ENCODE peak calls at places on chromosomes 11 and 22, in nine cellular contexts. One of them, this sample, is unnamed.

GRCh38 chr11:100546714-100547113 is 140.4 kb upstream of the ARHGAP42 start:
- DNase-seq in neural progenitor cell: no peak
- DNase-seq in hepatocyte: peak; percentile 73
- DNase-seq in OCI-LY7: no peak
- DNase-seq in SK-N-SH: no peak
- DNase-seq in MM.1S: no peak
- DNase-seq in PC-3: peak; percentile 95
- DNase-seq in HCT116: peak; percentile 21
- DNase-seq in GM23338: no peak
- DNase-seq in this sample: peak; percentile 6

GRCh38 chr11:112995423-112996084 is 34.3 kb downstream of the NCAM1 start:
- DNase-seq in HCT116: no peak
- DNase-seq in SK-N-SH: no peak
- DNase-seq in MM.1S: no peak
- DNase-seq in neural progenitor cell: peak; percentile 18
- DNase-seq in GM23338: no peak
- DNase-seq in hepatocyte: no peak
- DNase-seq in OCI-LY7: no peak
- DNase-seq in PC-3: no peak
- DNase-seq in this sample: no peak

GRCh38 chr22:28813772-28814518 is 13.6 kb upstream of the XBP1 start:
- DNase-seq in GM23338: no peak
- DNase-seq in HCT116: no peak
- DNase-seq in MM.1S: no peak
- DNase-seq in hepatocyte: peak; percentile 65
- DNase-seq in SK-N-SH: no peak
- DNase-seq in OCI-LY7: no peak
- DNase-seq in neural progenitor cell: no peak
- DNase-seq in PC-3: no peak
- DNase-seq in this sample: no peak

GRCh38 chr22:44824271-44824670 is 71.9 kb downstream of the ARHGAP8 start:
- DNase-seq in PC-3: no peak
- DNase-seq in GM23338: no peak
- DNase-seq in OCI-LY7: no peak
- DNase-seq in MM.1S: no peak
- DNase-seq in SK-N-SH: no peak
- DNase-seq in hepatocyte: no peak
- DNase-seq in neural progenitor cell: no peak
- DNase-seq in HCT116: no peak
- DNase-seq in this sample: no peak

GRCh38 chr22:49302530-49302929 is 525.1 kb downstream of the BRD1 start:
- DNase-seq in neural progenitor cell: no peak
- DNase-seq in hepatocyte: no peak
- DNase-seq in HCT116: no peak
- DNase-seq in MM.1S: no peak
- DNase-seq in SK-N-SH: no peak
- DNase-seq in GM23338: no peak
- DNase-seq in PC-3: no peak
- DNase-seq in OCI-LY7: no peak
- DNase-seq in this sample: no peak

GRCh38 chr11:69230856-69231425 is 63.0 kb upstream of the MYEOV start:
- DNase-seq in GM23338: no peak
- DNase-seq in MM.1S: no peak
- DNase-seq in OCI-LY7: no peak
- DNase-seq in PC-3: no peak
- DNase-seq in hepatocyte: no peak
- DNase-seq in SK-N-SH: no peak
- DNase-seq in neural progenitor cell: no peak
- DNase-seq in HCT116: no peak
- DNase-seq in this sample: no peak

GRCh38 chr11:70146895-70147520 is 56.1 kb upstream of the FADD start:
- DNase-seq in MM.1S: no peak
- DNase-seq in HCT116: no peak
- DNase-seq in PC-3: no peak
- DNase-seq in GM23338: no peak
- DNase-seq in neural progenitor cell: no peak
- DNase-seq in SK-N-SH: no peak
- DNase-seq in OCI-LY7: no peak
- DNase-seq in hepatocyte: no peak
- DNase-seq in this sample: no peak

GRCh38 chr11:75733346-75734107 is 15.9 kb downstream of the MOGAT2 start:
- DNase-seq in MM.1S: no peak
- DNase-seq in hepatocyte: peak; percentile 57
- DNase-seq in HCT116: no peak
- DNase-seq in SK-N-SH: peak; percentile 52
- DNase-seq in OCI-LY7: no peak
- DNase-seq in GM23338: no peak
- DNase-seq in neural progenitor cell: peak; percentile 39
- DNase-seq in PC-3: peak; percentile 31
- DNase-seq in this sample: peak; percentile 38

GRCh38 chr11:46890665-46891064 is 27.7 kb downstream of the LRP4 start:
- DNase-seq in MM.1S: no peak
- DNase-seq in PC-3: peak; percentile 14
- DNase-seq in GM23338: no peak
- DNase-seq in hepatocyte: no peak
- DNase-seq in OCI-LY7: no peak
- DNase-seq in HCT116: no peak
- DNase-seq in neural progenitor cell: no peak
- DNase-seq in SK-N-SH: no peak
- DNase-seq in this sample: peak; percentile 31

GRCh38 chr22:30223303-30223702 is 23.3 kb downstream of the LIF start:
- DNase-seq in PC-3: no peak
- DNase-seq in HCT116: no peak
- DNase-seq in hepatocyte: no peak
- DNase-seq in neural progenitor cell: no peak
- DNase-seq in MM.1S: no peak
- DNase-seq in OCI-LY7: no peak
- DNase-seq in SK-N-SH: no peak
- DNase-seq in GM23338: no peak
- DNase-seq in this sample: no peak

GRCh38 chr22:49112661-49113626 is 714.7 kb downstream of the BRD1 start:
- DNase-seq in SK-N-SH: no peak
- DNase-seq in hepatocyte: no peak
- DNase-seq in neural progenitor cell: no peak
- DNase-seq in OCI-LY7: no peak
- DNase-seq in PC-3: no peak
- DNase-seq in GM23338: no peak
- DNase-seq in HCT116: no peak
- DNase-seq in MM.1S: no peak
- DNase-seq in this sample: no peak

GRCh38 chr11:83744620-83745192 is 458.5 kb upstream of the CCDC90B start:
- DNase-seq in hepatocyte: no peak
- DNase-seq in OCI-LY7: no peak
- DNase-seq in MM.1S: no peak
- DNase-seq in HCT116: no peak
- DNase-seq in neural progenitor cell: no peak
- DNase-seq in GM23338: no peak
- DNase-seq in PC-3: no peak
- DNase-seq in SK-N-SH: no peak
- DNase-seq in this sample: no peak

GRCh38 chr11:19648321-19648720 is 64.3 kb upstream of the NAV2 start:
- DNase-seq in SK-N-SH: no peak
- DNase-seq in OCI-LY7: no peak
- DNase-seq in neural progenitor cell: no peak
- DNase-seq in hepatocyte: no peak
- DNase-seq in MM.1S: no peak
- DNase-seq in GM23338: no peak
- DNase-seq in PC-3: no peak
- DNase-seq in HCT116: no peak
- DNase-seq in this sample: no peak

GRCh38 chr11:848380-848931 is 5.8 kb downstream of the TSPAN4 start:
- DNase-seq in MM.1S: peak; percentile 49
- DNase-seq in neural progenitor cell: peak; percentile 74
- DNase-seq in HCT116: no peak
- DNase-seq in hepatocyte: peak; percentile 71
- DNase-seq in PC-3: no peak
- DNase-seq in SK-N-SH: peak; percentile 89
- DNase-seq in OCI-LY7: peak; percentile 71
- DNase-seq in GM23338: peak; percentile 70
- DNase-seq in this sample: peak; percentile 63

GRCh38 chr11:36564376-36565032 is 3.3 kb upstream of the RAG1 start:
- DNase-seq in hepatocyte: peak; percentile 77
- DNase-seq in GM23338: peak; percentile 85
- DNase-seq in neural progenitor cell: peak; percentile 78
- DNase-seq in MM.1S: peak; percentile 64
- DNase-seq in SK-N-SH: peak; percentile 70
- DNase-seq in PC-3: peak; percentile 69
- DNase-seq in HCT116: peak; percentile 24
- DNase-seq in OCI-LY7: peak; percentile 50
- DNase-seq in this sample: peak; percentile 81

GRCh38 chr22:39123811-39124668 is 27.0 kb downstream of the APOBEC3H start:
- DNase-seq in OCI-LY7: no peak
- DNase-seq in HCT116: no peak
- DNase-seq in SK-N-SH: peak; percentile 1
- DNase-seq in MM.1S: no peak
- DNase-seq in hepatocyte: peak; percentile 5
- DNase-seq in PC-3: no peak
- DNase-seq in GM23338: peak; percentile 72
- DNase-seq in neural progenitor cell: peak; percentile 74
- DNase-seq in this sample: no peak

GRCh38 chr11:15819679-15820286 is 536.6 kb downstream of the SOX6 start:
- DNase-seq in HCT116: peak; percentile 29
- DNase-seq in PC-3: peak; percentile 52
- DNase-seq in GM23338: peak; percentile 76
- DNase-seq in hepatocyte: peak; percentile 69
- DNase-seq in OCI-LY7: peak; percentile 33
- DNase-seq in neural progenitor cell: peak; percentile 74
- DNase-seq in SK-N-SH: no peak
- DNase-seq in MM.1S: peak; percentile 53
- DNase-seq in this sample: peak; percentile 69

GRCh38 chr22:17870408-17870807 is 96.1 kb upstream of the BID start:
- DNase-seq in PC-3: no peak
- DNase-seq in OCI-LY7: no peak
- DNase-seq in GM23338: no peak
- DNase-seq in MM.1S: no peak
- DNase-seq in neural progenitor cell: no peak
- DNase-seq in hepatocyte: no peak
- DNase-seq in HCT116: no peak
- DNase-seq in SK-N-SH: no peak
- DNase-seq in this sample: no peak

GRCh38 chr11:44036811-44037657 is 10.7 kb upstream of the ACCSL start:
- DNase-seq in MM.1S: peak; percentile 82
- DNase-seq in PC-3: peak; percentile 79
- DNase-seq in HCT116: peak; percentile 61
- DNase-seq in SK-N-SH: peak; percentile 80
- DNase-seq in GM23338: peak; percentile 96
- DNase-seq in neural progenitor cell: peak; percentile 94
- DNase-seq in OCI-LY7: peak; percentile 34
- DNase-seq in hepatocyte: peak; percentile 91
- DNase-seq in this sample: peak; percentile 94
- TF ChIP-seq EZH2phosphoT487 in MM.1S: no peak
- TF ChIP-seq EZH2phosphoT487 in PC-3: no peak
- TF ChIP-seq EZH2phosphoT487 in HCT116: no peak
- TF ChIP-seq EZH2phosphoT487 in SK-N-SH: no peak
- TF ChIP-seq EZH2phosphoT487 in GM23338: no peak
- TF ChIP-seq EZH2phosphoT487 in neural progenitor cell: no peak
- TF ChIP-seq EZH2phosphoT487 in OCI-LY7: no peak
- TF ChIP-seq EZH2phosphoT487 in hepatocyte: no peak
- TF ChIP-seq EZH2phosphoT487 in this sample: no peak

GRCh38 chr11:119829407-119829806 is 100.4 kb upstream of the NECTIN1 start:
- DNase-seq in OCI-LY7: no peak
- DNase-seq in PC-3: no peak
- DNase-seq in neural progenitor cell: no peak
- DNase-seq in SK-N-SH: no peak
- DNase-seq in HCT116: no peak
- DNase-seq in GM23338: no peak
- DNase-seq in hepatocyte: no peak
- DNase-seq in MM.1S: no peak
- DNase-seq in this sample: no peak

GRCh38 chr11:119832536-119832935 is 103.5 kb upstream of the NECTIN1 start:
- DNase-seq in HCT116: no peak
- DNase-seq in MM.1S: no peak
- DNase-seq in GM23338: no peak
- DNase-seq in SK-N-SH: peak; percentile 86
- DNase-seq in PC-3: peak; percentile 6
- DNase-seq in neural progenitor cell: peak; percentile 36
- DNase-seq in OCI-LY7: no peak
- DNase-seq in hepatocyte: peak; percentile 77
- DNase-seq in this sample: peak; percentile 50

GRCh38 chr11:119830400-119830799 is 101.4 kb upstream of the NECTIN1 start:
- DNase-seq in HCT116: no peak
- DNase-seq in MM.1S: no peak
- DNase-seq in GM23338: no peak
- DNase-seq in OCI-LY7: no peak
- DNase-seq in SK-N-SH: no peak
- DNase-seq in hepatocyte: no peak
- DNase-seq in neural progenitor cell: no peak
- DNase-seq in PC-3: no peak
- DNase-seq in this sample: no peak

GRCh38 chr11:119832132-119832531 is 103.1 kb upstream of the NECTIN1 start:
- DNase-seq in hepatocyte: no peak
- DNase-seq in GM23338: no peak
- DNase-seq in OCI-LY7: no peak
- DNase-seq in HCT116: no peak
- DNase-seq in PC-3: no peak
- DNase-seq in SK-N-SH: peak; percentile 64
- DNase-seq in neural progenitor cell: no peak
- DNase-seq in MM.1S: no peak
- DNase-seq in this sample: no peak

GRCh38 chr11:119831011-119831410 is 102.0 kb upstream of the NECTIN1 start:
- DNase-seq in SK-N-SH: no peak
- DNase-seq in neural progenitor cell: no peak
- DNase-seq in PC-3: no peak
- DNase-seq in HCT116: no peak
- DNase-seq in hepatocyte: no peak
- DNase-seq in MM.1S: no peak
- DNase-seq in GM23338: no peak
- DNase-seq in OCI-LY7: no peak
- DNase-seq in this sample: no peak
- TF ChIP-seq EZH2phosphoT487 in SK-N-SH: no peak
- TF ChIP-seq EZH2phosphoT487 in neural progenitor cell: no peak
- TF ChIP-seq EZH2phosphoT487 in PC-3: no peak
- TF ChIP-seq EZH2phosphoT487 in HCT116: no peak
- TF ChIP-seq EZH2phosphoT487 in hepatocyte: no peak
- TF ChIP-seq EZH2phosphoT487 in MM.1S: no peak
- TF ChIP-seq EZH2phosphoT487 in GM23338: no peak
- TF ChIP-seq EZH2phosphoT487 in OCI-LY7: no peak
- TF ChIP-seq EZH2phosphoT487 in this sample: no peak

GRCh38 chr11:64665381-64665780 is 57.6 kb downstream of the NRXN2 start:
- DNase-seq in neural progenitor cell: no peak
- DNase-seq in GM23338: peak; percentile 18
- DNase-seq in HCT116: no peak
- DNase-seq in MM.1S: no peak
- DNase-seq in hepatocyte: no peak
- DNase-seq in PC-3: peak; percentile 26
- DNase-seq in SK-N-SH: no peak
- DNase-seq in OCI-LY7: no peak
- DNase-seq in this sample: no peak
- TF ChIP-seq EZH2phosphoT487 in neural progenitor cell: no peak
- TF ChIP-seq EZH2phosphoT487 in GM23338: no peak
- TF ChIP-seq EZH2phosphoT487 in HCT116: no peak
- TF ChIP-seq EZH2phosphoT487 in MM.1S: no peak
- TF ChIP-seq EZH2phosphoT487 in hepatocyte: no peak
- TF ChIP-seq EZH2phosphoT487 in PC-3: no peak
- TF ChIP-seq EZH2phosphoT487 in SK-N-SH: no peak
- TF ChIP-seq EZH2phosphoT487 in OCI-LY7: no peak
- TF ChIP-seq EZH2phosphoT487 in this sample: no peak

DNA sequence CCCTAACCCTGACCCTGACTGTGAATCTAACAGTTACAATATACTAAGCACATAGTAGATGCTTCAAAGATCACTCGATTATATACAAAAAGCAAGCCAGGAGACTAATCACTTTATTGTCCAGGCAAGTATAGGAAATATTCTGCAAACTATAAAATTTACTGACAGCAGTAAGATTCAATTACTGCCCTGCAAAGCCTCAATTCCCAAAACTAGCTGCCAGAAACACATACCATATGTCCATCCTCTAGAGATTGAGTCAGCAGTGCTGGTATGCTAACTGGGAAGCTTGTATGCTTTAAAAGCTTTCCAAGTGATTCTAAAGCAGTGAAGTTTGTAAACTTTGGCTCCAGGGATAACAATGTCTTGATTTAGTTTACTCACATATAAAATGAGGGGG is 26.1 kb downstream of the CSTF3 start:
- DNase-seq in hepatocyte: peak; percentile 38
- DNase-seq in HCT116: no peak
- DNase-seq in MM.1S: no peak
- DNase-seq in SK-N-SH: no peak
- DNase-seq in neural progenitor cell: no peak
- DNase-seq in PC-3: no peak
- DNase-seq in OCI-LY7: no peak
- DNase-seq in GM23338: no peak
- DNase-seq in this sample: peak; percentile 84
- TF ChIP-seq EZH2phosphoT487 in hepatocyte: no peak
- TF ChIP-seq EZH2phosphoT487 in HCT116: no peak
- TF ChIP-seq EZH2phosphoT487 in MM.1S: no peak
- TF ChIP-seq EZH2phosphoT487 in SK-N-SH: no peak
- TF ChIP-seq EZH2phosphoT487 in neural progenitor cell: no peak
- TF ChIP-seq EZH2phosphoT487 in PC-3: no peak
- TF ChIP-seq EZH2phosphoT487 in OCI-LY7: no peak
- TF ChIP-seq EZH2phosphoT487 in GM23338: no peak
- TF ChIP-seq EZH2phosphoT487 in this sample: no peak